ENCODE peak calls at places on chromosome 15, in six cellular contexts. U is A549, E is IMR-90, Q is K562, V is HEK293T, A is GM12878. L is an unnamed sample.

GRCh38 chr15:99130765-99131440 is 26.0 kb downstream of the SYNM start:
- DNase-seq in U (no peak), E (no peak), Q (no peak), V (no peak), A (no peak), L (no peak)

GRCh38 chr15:98548172-98548971 is 100.0 kb upstream of the IGF1R start:
- DNase-seq in U (peak; percentile 72), E (peak; percentile 73), Q (no peak), V (peak; percentile 72), A (no peak), L (no peak)

GRCh38 chr15:96053039-96054021 is 277.2 kb upstream of the NR2F2 start:
- DNase-seq in U (peak; percentile 19), E (no peak), Q (peak; percentile 64), V (peak; percentile 57), A (no peak), L (peak; percentile 22)

GRCh38 chr15:52795464-52796227 is 5.5 kb upstream of the ONECUT1 start:
- DNase-seq in U (no peak), E (no peak), Q (no peak), V (no peak), A (no peak), L (no peak)

GRCh38 chr15:90286678-90287077 is 21.2 kb downstream of the NGRN start:
- DNase-seq in U (peak; percentile 67), E (peak; percentile 25), Q (peak; percentile 45), V (no peak), A (no peak), L (peak; percentile 43)

GRCh38 chr15:60477991-60478632 is 830 bp downstream of the ICE2 start:
- DNase-seq in U (peak; percentile 45), E (peak; percentile 49), Q (peak; percentile 19), V (peak; percentile 4), A (peak; percentile 15), L (peak; percentile 21)

GRCh38 chr15:79985571-79985970 is 14.6 kb upstream of the BCL2A1 start:
- DNase-seq in U (no peak), E (no peak), Q (no peak), V (no peak), A (no peak), L (no peak)

GRCh38 chr15:51224428-51224827 is 114.0 kb downstream of the CYP19A1 start:
- DNase-seq in U (no peak), E (peak; percentile 25), Q (no peak), V (no peak), A (no peak), L (no peak)

GRCh38 chr15:89494941-89495637 is 1.3 kb downstream of the RHCG start:
- DNase-seq in U (peak; percentile 62), E (no peak), Q (peak; percentile 51), V (no peak), A (no peak), L (no peak)

GRCh38 chr15:82111918-82112317 is 66.1 kb upstream of the MEX3B start:
- DNase-seq in U (no peak), E (no peak), Q (no peak), V (no peak), A (no peak), L (no peak)

GRCh38 chr15:73753250-73754130 is at the start of gene INSYN1:
- DNase-seq in U (no peak), E (no peak), Q (no peak), V (peak; percentile 78), A (no peak), L (no peak)

GRCh38 chr15:88654430-88655102 is 15.8 kb downstream of the ISG20 start:
- DNase-seq in U (no peak), E (no peak), Q (no peak), V (no peak), A (no peak), L (no peak)

GRCh38 chr15:20353966-20354883 is 187.4 kb downstream of the GOLGA6L6 start:
- DNase-seq in U (peak; percentile 14), E (no peak), Q (no peak), V (no peak), A (no peak), L (no peak)

GRCh38 chr15:82045179-82045891 is 483 bp downstream of the MEX3B start:
- DNase-seq in U (peak; percentile 55), E (peak; percentile 54), Q (no peak), V (peak; percentile 30), A (no peak), L (no peak)

GRCh38 chr15:93466380-93466779 is 377.4 kb upstream of the RGMA start:
- DNase-seq in U (no peak), E (no peak), Q (no peak), V (no peak), A (no peak), L (no peak)

GRCh38 chr15:99169769-99170311 is 65.0 kb downstream of the SYNM start:
- DNase-seq in U (no peak), E (peak; percentile 89), Q (no peak), V (no peak), A (no peak), L (no peak)

GRCh38 chr15:52261498-52262242 is 33.9 kb downstream of the MYO5C start:
- DNase-seq in U (peak; percentile 74), E (peak; percentile 77), Q (no peak), V (peak; percentile 55), A (peak; percentile 86), L (no peak)

GRCh38 chr15:45645026-45645980 is 10.5 kb downstream of the SQOR start:
- DNase-seq in U (peak; percentile 79), E (peak; percentile 86), Q (no peak), V (no peak), A (no peak), L (no peak)

GRCh38 chr15:64653757-64654156 is 121.6 kb downstream of the RBPMS2 start:
- DNase-seq in U (peak; percentile 43), E (peak; percentile 31), Q (no peak), V (no peak), A (no peak), L (no peak)

GRCh38 chr15:68265674-68266073 is 11.9 kb upstream of the FEM1B start:
- DNase-seq in U (no peak), E (no peak), Q (no peak), V (no peak), A (no peak), L (no peak)

GRCh38 chr15:62739082-62739481 is 303.5 kb upstream of the TPM1 start:
- DNase-seq in U (peak; percentile 51), E (peak; percentile 88), Q (no peak), V (no peak), A (no peak), L (no peak)

GRCh38 chr15:60396100-60396499 is 1.7 kb downstream of the ANXA2 start:
- DNase-seq in U (peak; percentile 69), E (no peak), Q (no peak), V (no peak), A (no peak), L (no peak)

GRCh38 chr15:82646250-82647044 is 716 bp downstream of the CPEB1 start:
- DNase-seq in U (no peak), E (no peak), Q (peak; percentile 77), V (no peak), A (no peak), L (no peak)

GRCh38 chr15:42031211-42031915 is 10.5 kb upstream of the PLA2G4E start:
- DNase-seq in U (no peak), E (no peak), Q (no peak), V (no peak), A (no peak), L (no peak)

GRCh38 chr15:63288778-63289378 is 11.5 kb downstream of the APH1B start:
- DNase-seq in U (peak; percentile 63), E (peak; percentile 69), Q (peak; percentile 69), V (peak; percentile 28), A (no peak), L (peak; percentile 52)

GRCh38 chr15:87896926-87897325 is 359.6 kb downstream of the NTRK3 start:
- DNase-seq in U (no peak), E (no peak), Q (no peak), V (no peak), A (no peak), L (no peak)

GRCh38 chr15:59399465-59400102 is 26.9 kb upstream of the MYO1E start:
- DNase-seq in U (no peak), E (no peak), Q (no peak), V (no peak), A (peak; percentile 77), L (no peak)

GRCh38 chr15:29674661-29675533 is 147.4 kb downstream of the TJP1 start:
- DNase-seq in U (peak; percentile 96), E (peak; percentile 23), Q (peak; percentile 67), V (peak; percentile 64), A (no peak), L (peak; percentile 46)
- TF ChIP-seq BHLHE40 in U (no peak), E (no peak), Q (no peak), V (no peak), A (no peak), L (no peak)

GRCh38 chr15:25830844-25831443 is 32.2 kb downstream of the ATP10A start:
- DNase-seq in U (peak; percentile 69), E (peak; percentile 98), Q (no peak), V (no peak), A (no peak), L (no peak)
- TF ChIP-seq BHLHE40 in U (no peak), E (peak; percentile 42), Q (no peak), V (no peak), A (no peak), L (no peak)

GRCh38 chr15:39799552-39800011 is 16.9 kb upstream of the FSIP1 start:
- DNase-seq in U (no peak), E (no peak), Q (no peak), V (no peak), A (no peak), L (no peak)

GRCh38 chr15:39807791-39808190 is 25.1 kb upstream of the FSIP1 start:
- DNase-seq in U (no peak), E (no peak), Q (no peak), V (no peak), A (no peak), L (no peak)

GRCh38 chr15:39801641-39802309 is 19.1 kb upstream of the FSIP1 start:
- DNase-seq in U (peak; percentile 48), E (no peak), Q (peak; percentile 51), V (peak; percentile 27), A (no peak), L (peak; percentile 36)

GRCh38 chr15:39803016-39803415 is 20.4 kb upstream of the FSIP1 start:
- DNase-seq in U (no peak), E (no peak), Q (no peak), V (no peak), A (no peak), L (no peak)

DNA sequence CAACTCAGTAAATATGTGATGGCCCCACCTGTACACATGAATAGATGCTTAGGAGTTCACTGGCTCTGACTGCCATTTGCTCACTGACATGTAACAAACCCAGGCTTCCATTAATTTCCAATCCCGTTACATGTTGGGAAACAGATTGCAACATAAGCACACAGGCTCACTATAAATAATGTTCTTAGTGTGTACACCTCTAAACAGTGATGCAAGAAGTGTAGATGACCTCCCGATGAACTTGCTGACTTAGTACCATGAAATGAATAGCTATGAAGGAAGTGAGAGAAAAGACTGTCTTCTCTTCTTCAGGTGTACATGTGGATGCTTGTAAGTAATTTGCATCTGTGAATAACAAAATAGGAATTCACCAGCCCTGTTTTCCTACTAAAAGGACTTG is 21.4 kb upstream of the FSIP1 start:
- DNase-seq in U (peak; percentile 10), E (peak; percentile 51), Q (no peak), V (no peak), A (no peak), L (peak; percentile 21)
- TF ChIP-seq BHLHE40 in U (no peak), E (no peak), Q (no peak), V (no peak), A (no peak), L (no peak)

DNA sequence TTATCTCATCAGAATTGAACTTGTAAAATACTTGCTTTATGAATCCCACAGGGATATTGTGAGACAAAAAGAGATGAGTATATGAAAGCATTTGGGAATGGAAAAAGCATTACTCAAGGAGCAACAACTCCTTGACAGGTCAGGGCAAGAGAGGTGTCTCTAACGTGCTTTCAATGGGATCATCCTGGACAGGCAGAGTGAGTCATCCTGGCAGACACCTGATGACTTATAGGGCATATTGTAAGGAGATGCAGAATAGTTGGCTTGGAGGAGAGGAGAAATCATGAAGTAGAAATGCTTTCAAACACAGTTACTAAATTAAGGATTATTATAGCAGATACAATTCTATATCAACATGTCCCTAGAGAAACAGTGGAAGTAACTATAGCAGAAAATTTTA is 71.9 kb upstream of the THSD4 start:
- DNase-seq in U (peak; percentile 44), E (peak; percentile 81), Q (no peak), V (no peak), A (no peak), L (no peak)
- TF ChIP-seq BHLHE40 in U (no peak), E (peak; percentile 48), Q (no peak), V (no peak), A (no peak), L (no peak)

L was measured in HepG2.